ENCODE peak calls at places on chromosomes 3 and 15, in six cellular contexts. G is mesendoderm, L is IMR-90, M is H9, W is mesenchymal stem cell, I is neuronal stem cell. H is an unnamed sample.

GRCh38 chr15:66440501-66440900 is 53.8 kb downstream of the MAP2K1 start:
- DNase-seq in G (no peak), L (no peak), M (no peak), W (no peak), I (no peak), H (no peak)

GRCh38 chr3:31043184-31043819 is 148.8 kb upstream of the GADL1 start:
- DNase-seq in G (no peak), L (peak), M (no peak), W (peak), I (no peak), H (peak)

GRCh38 chr3:22089284-22089683 is 338.3 kb upstream of the ZNF385D start:
- DNase-seq in G (peak), L (peak), M (peak), W (peak), I (peak), H (peak)

GRCh38 chr3:25381083-25381482 is 47.0 kb upstream of the RARB start:
- DNase-seq in G (no peak), L (no peak), M (no peak), W (peak), I (no peak), H (no peak)

GRCh38 chr3:186986406-186986805 is 56.1 kb downstream of the ST6GAL1 start:
- DNase-seq in G (no peak), L (no peak), M (no peak), W (no peak), I (no peak), H (no peak)

GRCh38 chr3:146024260-146024659 is 136.7 kb downstream of the PLOD2 start:
- DNase-seq in G (no peak), L (no peak), M (no peak), W (no peak), I (no peak), H (no peak)

GRCh38 chr3:197466586-197467399 is 89.0 kb downstream of the BDH1 start:
- DNase-seq in G (no peak), L (peak), M (no peak), W (peak), I (no peak), H (peak)

GRCh38 chr15:62390793-62391543 is 225.9 kb upstream of the C2CD4B start:
- DNase-seq in G (peak), L (peak), M (peak), W (peak), I (peak), H (peak)

GRCh38 chr3:24323272-24323671 is 171.4 kb downstream of the THRB start:
- DNase-seq in G (no peak), L (no peak), M (no peak), W (no peak), I (no peak), H (peak)

GRCh38 chr3:133472889-133473288 is 73.0 kb downstream of the BFSP2 start:
- DNase-seq in G (no peak), L (no peak), M (no peak), W (no peak), I (no peak), H (no peak)

GRCh38 chr15:67701669-67702068 is 123.6 kb upstream of the SKOR1 start:
- DNase-seq in G (no peak), L (peak), M (no peak), W (no peak), I (no peak), H (no peak)

GRCh38 chr3:50610181-50610971 is 1.2 kb downstream of the CISH start:
- DNase-seq in G (no peak), L (no peak), M (no peak), W (no peak), I (no peak), H (no peak)

GRCh38 chr3:41044526-41044925 is 154.8 kb upstream of the CTNNB1 start:
- DNase-seq in G (no peak), L (no peak), M (no peak), W (no peak), I (no peak), H (no peak)

GRCh38 chr3:115285001-115285400 is 137.9 kb upstream of the ZBTB20 start:
- DNase-seq in G (no peak), L (no peak), M (no peak), W (no peak), I (no peak), H (no peak)

GRCh38 chr15:49832421-49832980 is 211.7 kb downstream of the DTWD1 start:
- DNase-seq in G (peak), L (no peak), M (peak), W (peak), I (no peak), H (peak)

GRCh38 chr3:180571831-180572578 is 30.0 kb upstream of the TTC14 start:
- DNase-seq in G (peak), L (no peak), M (no peak), W (no peak), I (no peak), H (no peak)

GRCh38 chr3:101216710-101217457 is 103.5 kb downstream of the IMPG2 start:
- DNase-seq in G (no peak), L (peak), M (no peak), W (peak), I (no peak), H (peak)

GRCh38 chr3:123411340-123412040 is 37.4 kb downstream of the ADCY5 start:
- DNase-seq in G (no peak), L (no peak), M (no peak), W (no peak), I (no peak), H (no peak)

GRCh38 chr3:4834403-4834866 is 144.8 kb upstream of the BHLHE40 start:
- DNase-seq in G (no peak), L (peak), M (no peak), W (peak), I (no peak), H (no peak)

GRCh38 chr3:197028711-197029510 is 706 bp downstream of the MELTF start:
- DNase-seq in G (peak), L (no peak), M (peak), W (peak), I (no peak), H (no peak)

GRCh38 chr3:11624161-11624560 is 19.6 kb downstream of the VGLL4 start:
- DNase-seq in G (no peak), L (peak), M (no peak), W (no peak), I (no peak), H (no peak)

GRCh38 chr3:84487296-84487695 is 471.5 kb upstream of the CADM2 start:
- DNase-seq in G (peak), L (no peak), M (no peak), W (no peak), I (no peak), H (no peak)

GRCh38 chr3:17384567-17385296 is 357.7 kb downstream of the TBC1D5 start:
- DNase-seq in G (peak), L (peak), M (no peak), W (peak), I (no peak), H (peak)

GRCh38 chr3:106251160-106251892 is 382.5 kb upstream of the CBLB start:
- DNase-seq in G (peak), L (no peak), M (no peak), W (no peak), I (no peak), H (no peak)

GRCh38 chr3:126991366-126992200 is 8.7 kb downstream of the PLXNA1 start:
- DNase-seq in G (no peak), L (no peak), M (no peak), W (no peak), I (no peak), H (no peak)

GRCh38 chr3:149657796-149658443 is at the start of gene WWTR1:
- DNase-seq in G (peak), L (peak), M (peak), W (peak), I (peak), H (peak)

GRCh38 chr3:123202451-123202850 is 708 bp downstream of the SEC22A start:
- DNase-seq in G (peak), L (peak), M (peak), W (peak), I (no peak), H (no peak)

GRCh38 chr15:40340038-40340739 is 550 bp downstream of the CCDC9B start:
- DNase-seq in G (no peak), L (peak), M (no peak), W (peak), I (no peak), H (peak)

GRCh38 chr3:169327969-169328368 is 335.5 kb downstream of the MECOM start:
- DNase-seq in G (no peak), L (no peak), M (no peak), W (no peak), I (no peak), H (peak)

GRCh38 chr3:24387000-24387399 is 107.7 kb downstream of the THRB start:
- DNase-seq in G (no peak), L (no peak), M (no peak), W (no peak), I (no peak), H (peak)

GRCh38 chr3:50570508-50571279 is 1.4 kb downstream of the HEMK1 start:
- DNase-seq in G (no peak), L (no peak), M (no peak), W (no peak), I (no peak), H (no peak)

GRCh38 chr3:127121221-127121647 is 71.7 kb upstream of the PRR23E start:
- DNase-seq in G (no peak), L (no peak), M (no peak), W (no peak), I (no peak), H (no peak)

GRCh38 chr15:84151205-84151931 is 84.2 kb upstream of the GOLGA6L4 start:
- DNase-seq in G (peak), L (no peak), M (no peak), W (peak), I (no peak), H (no peak)

GRCh38 chr3:37017683-37018082 is 24.4 kb downstream of the MLH1 start:
- DNase-seq in G (no peak), L (no peak), M (no peak), W (no peak), I (no peak), H (no peak)

GRCh38 chr3:37014620-37015019 is 21.3 kb downstream of the MLH1 start:
- DNase-seq in G (no peak), L (no peak), M (no peak), W (no peak), I (no peak), H (no peak)

GRCh38 chr3:37015631-37016030 is 22.3 kb downstream of the MLH1 start:
- DNase-seq in G (no peak), L (no peak), M (no peak), W (no peak), I (no peak), H (no peak)

DNA sequence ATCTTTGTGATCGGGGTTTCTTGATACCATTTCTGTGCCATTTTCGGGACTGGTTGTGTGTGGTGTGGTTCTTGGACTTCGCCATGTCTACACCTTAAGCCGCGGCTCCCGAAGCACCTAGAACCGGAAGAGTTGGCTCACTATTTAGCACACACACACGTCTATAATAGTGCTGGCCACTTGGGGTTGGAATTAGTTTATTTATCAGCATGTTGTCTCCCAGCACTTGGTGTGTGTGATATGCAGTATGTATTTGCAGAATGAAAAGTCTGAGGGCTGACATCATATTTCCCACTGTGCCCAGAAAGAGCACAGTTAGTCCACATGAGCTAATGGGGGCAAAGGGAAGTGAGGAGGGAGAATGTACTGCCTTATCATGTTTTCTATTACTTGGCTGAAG is 23.6 kb downstream of the MLH1 start:
- DNase-seq in G (no peak), L (no peak), M (no peak), W (no peak), I (no peak), H (no peak)
- H3K9ac ChIP-seq in G (no peak), L (no peak), M (no peak), W (no peak), I (no peak), H (no peak)

GRCh38 chr3:156831006-156831405 is 4.9 kb downstream of the LEKR1 start:
- DNase-seq in G (no peak), L (no peak), M (no peak), W (no peak), I (no peak), H (no peak)

GRCh38 chr3:156820687-156821070 is 5.5 kb upstream of the LEKR1 start:
- DNase-seq in G (no peak), L (no peak), M (no peak), W (no peak), I (no peak), H (no peak)

GRCh38 chr3:156825795-156826143 is 384 bp upstream of the LEKR1 start:
- DNase-seq in G (no peak), L (no peak), M (no peak), W (no peak), I (no peak), H (no peak)

GRCh38 chr3:156826896-156827882 is 1.0 kb downstream of the LEKR1 start:
- DNase-seq in G (peak), L (no peak), M (no peak), W (no peak), I (no peak), H (no peak)

DNA sequence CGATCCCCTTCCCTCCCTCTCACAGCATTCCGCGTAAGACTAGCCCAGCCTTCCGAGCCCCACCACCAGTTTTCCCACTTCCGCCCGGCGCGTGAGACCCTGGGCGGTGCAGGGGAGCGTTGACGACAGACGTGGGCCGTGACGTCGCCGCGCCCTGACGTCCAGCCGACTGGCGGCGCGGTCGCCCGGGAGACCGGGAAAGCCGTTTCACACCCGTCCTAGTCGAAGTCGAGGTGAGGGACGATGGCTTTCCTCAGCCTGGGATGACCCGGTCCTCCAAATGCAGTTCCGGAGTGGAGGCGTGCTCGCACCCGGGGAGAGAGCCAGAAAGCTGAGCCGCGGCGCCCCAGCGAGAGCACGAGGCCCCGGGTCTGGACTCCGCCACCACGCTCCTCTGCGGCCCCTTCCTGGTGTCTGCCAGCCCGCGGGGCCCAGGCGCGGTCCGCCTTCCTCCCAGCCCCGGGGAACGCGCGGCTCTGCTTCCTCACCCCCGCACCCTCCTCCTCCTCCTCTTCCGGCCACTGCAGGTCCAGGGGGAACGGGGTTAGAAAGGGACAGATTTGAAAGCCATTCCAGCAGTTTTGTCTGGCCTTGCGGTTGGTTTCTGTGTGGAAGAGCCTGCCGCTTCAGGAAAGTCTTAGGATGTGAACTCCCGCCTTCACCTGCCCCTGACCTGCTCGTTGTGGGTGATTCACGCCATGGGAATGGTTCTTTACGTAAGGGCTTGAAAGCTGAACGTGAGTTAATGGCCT is at the start of gene LEKR1:
- DNase-seq in G (peak), L (peak), M (peak), W (peak), I (peak), H (peak)
- H2AK5ac ChIP-seq in G (no peak), L (peak), M (no peak), W (peak), I (no peak), H (no peak)

GRCh38 chr3:151943539-151943938 is 70.1 kb downstream of the SUCNR1 start:
- DNase-seq in G (no peak), L (no peak), M (no peak), W (no peak), I (no peak), H (no peak)

GRCh38 chr3:151944356-151944755 is 70.9 kb downstream of the SUCNR1 start:
- DNase-seq in G (no peak), L (no peak), M (no peak), W (no peak), I (no peak), H (no peak)

GRCh38 chr3:151935451-151935850 is 62.0 kb downstream of the SUCNR1 start:
- DNase-seq in G (no peak), L (no peak), M (no peak), W (no peak), I (no peak), H (no peak)

GRCh38 chr3:151940481-151940880 is 67.0 kb downstream of the SUCNR1 start:
- DNase-seq in G (no peak), L (no peak), M (no peak), W (no peak), I (no peak), H (no peak)
- H3K9ac ChIP-seq in G (no peak), L (no peak), M (no peak), W (no peak), I (no peak), H (no peak)

DNA sequence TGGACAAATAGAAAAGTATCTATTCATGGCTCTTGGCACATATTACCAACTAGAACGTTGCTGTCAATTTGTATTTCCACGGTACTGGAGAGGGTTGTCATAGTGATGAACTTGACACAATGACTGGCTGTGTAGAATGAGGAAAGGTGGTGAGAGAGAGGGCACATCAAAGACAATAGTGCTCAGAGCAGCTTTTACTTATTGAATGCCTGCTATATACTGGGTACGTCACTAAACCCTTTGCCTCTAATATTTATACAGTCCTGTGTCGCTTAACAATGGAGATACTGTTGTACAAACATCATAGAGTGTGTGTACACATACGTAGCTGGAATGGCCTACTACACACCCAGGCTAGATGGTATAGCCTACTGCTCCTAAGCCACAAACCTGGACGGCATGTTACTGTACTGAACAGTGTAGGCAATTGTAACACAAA is 8.3 kb downstream of the TMPRSS7 start:
- DNase-seq in G (no peak), L (no peak), M (no peak), W (no peak), I (no peak), H (no peak)
- H2AK5ac ChIP-seq in G (no peak), L (no peak), M (no peak), W (peak), I (no peak), H (no peak)

GRCh38 chr3:184177331-184177731 is 2.7 kb downstream of the AP2M1 start:
- DNase-seq in G (peak), L (peak), M (no peak), W (peak), I (peak), H (no peak)
- H3K9ac ChIP-seq in G (peak), L (peak), M (no peak), W (peak), I (peak), H (no peak)

GRCh38 chr15:41567870-41568269 is 8.9 kb downstream of the TYRO3 start:
- DNase-seq in G (peak), L (no peak), M (peak), W (no peak), I (peak), H (no peak)
- H2AK5ac ChIP-seq in G (peak), L (peak), M (no peak), W (peak), I (peak), H (peak)

GRCh38 chr3:67082533-67083024 is 84.5 kb downstream of the KBTBD8 start:
- DNase-seq in G (no peak), L (no peak), M (no peak), W (no peak), I (no peak), H (no peak)

GRCh38 chr3:67073812-67074211 is 75.7 kb downstream of the KBTBD8 start:
- DNase-seq in G (no peak), L (no peak), M (no peak), W (no peak), I (no peak), H (no peak)

GRCh38 chr3:67077656-67078055 is 79.5 kb downstream of the KBTBD8 start:
- DNase-seq in G (no peak), L (peak), M (no peak), W (no peak), I (no peak), H (no peak)

GRCh38 chr3:67075295-67075694 is 77.2 kb downstream of the KBTBD8 start:
- DNase-seq in G (no peak), L (no peak), M (no peak), W (no peak), I (no peak), H (no peak)

GRCh38 chr3:67076607-67077006 is 78.5 kb downstream of the KBTBD8 start:
- DNase-seq in G (no peak), L (no peak), M (no peak), W (no peak), I (no peak), H (no peak)
- H3K9ac ChIP-seq in G (no peak), L (no peak), M (no peak), W (no peak), I (no peak), H (no peak)

DNA sequence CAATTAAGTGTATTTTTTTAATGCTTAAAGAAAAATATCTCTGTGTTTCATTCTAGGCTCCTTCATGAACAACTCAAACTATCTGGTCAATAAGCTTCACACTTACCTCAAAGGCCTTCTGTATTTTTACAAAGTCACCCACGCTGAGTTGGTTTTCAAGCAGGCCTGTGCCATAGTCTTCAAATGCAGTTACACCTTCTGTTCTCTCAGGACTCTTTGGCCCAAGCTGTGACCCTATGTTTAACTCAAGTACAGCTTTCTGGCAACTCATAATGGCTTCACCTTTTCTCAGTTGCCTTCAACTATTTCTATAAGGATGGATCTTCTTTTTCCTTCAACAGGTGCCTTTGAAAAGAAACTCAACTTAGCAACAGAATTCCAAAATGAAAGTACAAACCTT is 587 bp downstream of the WDR49 start:
- DNase-seq in G (no peak), L (no peak), M (no peak), W (no peak), I (no peak), H (no peak)
- H2AK5ac ChIP-seq in G (no peak), L (no peak), M (no peak), W (no peak), I (no peak), H (no peak)